ENCODE peak calls at places on chromosomes 12 and 14, in four cellular contexts. One of them, this sample, is unnamed.

GRCh38 chr12:46221255-46222128 is 47.4 kb downstream of the SLC38A1 start:
- DNase-seq in caudate nucleus: no peak
- DNase-seq in pulmonary artery endothelial cell: no peak
- DNase-seq in EH: peak; percentile 83
- DNase-seq in this sample: no peak

GRCh38 chr12:49010092-49010668 is 8.4 kb downstream of the PRKAG1 start:
- DNase-seq in caudate nucleus: no peak
- DNase-seq in pulmonary artery endothelial cell: no peak
- DNase-seq in EH: no peak
- DNase-seq in this sample: no peak

GRCh38 chr12:16307843-16308475 is 30.5 kb upstream of the SLC15A5 start:
- DNase-seq in caudate nucleus: no peak
- DNase-seq in pulmonary artery endothelial cell: no peak
- DNase-seq in EH: no peak
- DNase-seq in this sample: no peak

GRCh38 chr14:80215081-80215480 is 3.8 kb upstream of the DIO2 start:
- DNase-seq in caudate nucleus: no peak
- DNase-seq in pulmonary artery endothelial cell: no peak
- DNase-seq in EH: peak; percentile 61
- DNase-seq in this sample: no peak

GRCh38 chr12:124898200-124898950 is 16.1 kb downstream of the UBC start:
- DNase-seq in caudate nucleus: peak; percentile 52
- DNase-seq in pulmonary artery endothelial cell: no peak
- DNase-seq in EH: peak; percentile 46
- DNase-seq in this sample: no peak

GRCh38 chr12:112837629-112838191 is 46.2 kb downstream of the RPH3A start:
- DNase-seq in caudate nucleus: no peak
- DNase-seq in pulmonary artery endothelial cell: no peak
- DNase-seq in EH: peak; percentile 42
- DNase-seq in this sample: no peak

GRCh38 chr12:28569698-28570411 is 379.6 kb downstream of the CCDC91 start:
- DNase-seq in caudate nucleus: no peak
- DNase-seq in pulmonary artery endothelial cell: no peak
- DNase-seq in EH: peak; percentile 91
- DNase-seq in this sample: no peak

GRCh38 chr12:52178984-52179383 is 12.8 kb downstream of the KRT80 start:
- DNase-seq in caudate nucleus: no peak
- DNase-seq in pulmonary artery endothelial cell: no peak
- DNase-seq in EH: no peak
- DNase-seq in this sample: no peak

GRCh38 chr12:67034110-67034879 is 234.9 kb upstream of the CAND1 start:
- DNase-seq in caudate nucleus: no peak
- DNase-seq in pulmonary artery endothelial cell: no peak
- DNase-seq in EH: peak; percentile 18
- DNase-seq in this sample: no peak

GRCh38 chr12:55619352-55620138 is 17.1 kb upstream of the OR10P1 start:
- DNase-seq in caudate nucleus: peak; percentile 32
- DNase-seq in pulmonary artery endothelial cell: peak; percentile 73
- DNase-seq in EH: peak; percentile 93
- DNase-seq in this sample: peak; percentile 83

GRCh38 chr12:13000616-13000934 is 510 bp upstream of the HEBP1 start:
- DNase-seq in caudate nucleus: no peak
- DNase-seq in pulmonary artery endothelial cell: no peak
- DNase-seq in EH: no peak
- DNase-seq in this sample: no peak

GRCh38 chr14:94375552-94376107 is 12.8 kb downstream of the SERPINA1 start:
- DNase-seq in caudate nucleus: no peak
- DNase-seq in pulmonary artery endothelial cell: no peak
- DNase-seq in EH: no peak
- DNase-seq in this sample: no peak

This sample was measured in smooth muscle cell of the brain vasculature.